ENCODE peak calls at places on chromosomes 11 and 22, in six cellular contexts. One of them, this sample, is unnamed.

GRCh38 chr11:105189586-105189985 is 50.0 kb upstream of the CARD18 start:
- DNase-seq in tibial nerve: no peak
- DNase-seq in upper lobe of left lung: peak
- DNase-seq in A549: no peak
- DNase-seq in sigmoid colon: no peak
- DNase-seq in SK-N-SH: no peak
- DNase-seq in this sample: no peak

GRCh38 chr11:16393335-16393734 is 37.0 kb upstream of the SOX6 start:
- DNase-seq in tibial nerve: no peak
- DNase-seq in upper lobe of left lung: no peak
- DNase-seq in A549: no peak
- DNase-seq in sigmoid colon: no peak
- DNase-seq in SK-N-SH: no peak
- DNase-seq in this sample: no peak

GRCh38 chr22:39965749-39966148 is 5.6 kb downstream of the TMA7B start:
- DNase-seq in tibial nerve: no peak
- DNase-seq in upper lobe of left lung: no peak
- DNase-seq in A549: no peak
- DNase-seq in sigmoid colon: no peak
- DNase-seq in SK-N-SH: no peak
- DNase-seq in this sample: no peak

GRCh38 chr22:25875461-25875860 is 133.5 kb downstream of the MYO18B start:
- DNase-seq in tibial nerve: no peak
- DNase-seq in upper lobe of left lung: no peak
- DNase-seq in A549: no peak
- DNase-seq in sigmoid colon: no peak
- DNase-seq in SK-N-SH: no peak
- DNase-seq in this sample: no peak

GRCh38 chr11:119237515-119237914 is 31.4 kb downstream of the CBL start:
- DNase-seq in tibial nerve: no peak
- DNase-seq in upper lobe of left lung: no peak
- DNase-seq in A549: no peak
- DNase-seq in sigmoid colon: no peak
- DNase-seq in SK-N-SH: no peak
- DNase-seq in this sample: no peak

GRCh38 chr22:32920032-32920628 is 118.6 kb downstream of the TIMP3 start:
- DNase-seq in tibial nerve: peak
- DNase-seq in upper lobe of left lung: no peak
- DNase-seq in A549: no peak
- DNase-seq in sigmoid colon: peak
- DNase-seq in SK-N-SH: peak
- DNase-seq in this sample: peak

GRCh38 chr11:129457321-129457720 is 81.7 kb downstream of the BARX2 start:
- DNase-seq in tibial nerve: no peak
- DNase-seq in upper lobe of left lung: peak
- DNase-seq in A549: no peak
- DNase-seq in sigmoid colon: no peak
- DNase-seq in SK-N-SH: no peak
- DNase-seq in this sample: no peak

GRCh38 chr11:115066111-115066660 is 387.9 kb downstream of the NXPE2 start:
- DNase-seq in tibial nerve: no peak
- DNase-seq in upper lobe of left lung: no peak
- DNase-seq in A549: no peak
- DNase-seq in sigmoid colon: no peak
- DNase-seq in SK-N-SH: no peak
- DNase-seq in this sample: no peak

GRCh38 chr22:39017596-39018365 is 3.1 kb upstream of the APOBEC3D start:
- DNase-seq in tibial nerve: no peak
- DNase-seq in upper lobe of left lung: no peak
- DNase-seq in A549: no peak
- DNase-seq in sigmoid colon: no peak
- DNase-seq in SK-N-SH: no peak
- DNase-seq in this sample: no peak

GRCh38 chr11:104705475-104706195 is 192.6 kb downstream of the CASP12 start:
- DNase-seq in tibial nerve: no peak
- DNase-seq in upper lobe of left lung: peak
- DNase-seq in A549: no peak
- DNase-seq in sigmoid colon: no peak
- DNase-seq in SK-N-SH: no peak
- DNase-seq in this sample: no peak

GRCh38 chr11:118175600-118176399 is 639 bp downstream of the SCN2B start:
- DNase-seq in tibial nerve: no peak
- DNase-seq in upper lobe of left lung: no peak
- DNase-seq in A549: no peak
- DNase-seq in sigmoid colon: no peak
- DNase-seq in SK-N-SH: no peak
- DNase-seq in this sample: no peak

GRCh38 chr22:27801616-27802388 is at the start of gene MN1:
- DNase-seq in tibial nerve: no peak
- DNase-seq in upper lobe of left lung: no peak
- DNase-seq in A549: peak
- DNase-seq in sigmoid colon: no peak
- DNase-seq in SK-N-SH: peak
- DNase-seq in this sample: peak

GRCh38 chr11:113234888-113235287 is 79.5 kb upstream of the TTC12 start:
- DNase-seq in tibial nerve: no peak
- DNase-seq in upper lobe of left lung: no peak
- DNase-seq in A549: no peak
- DNase-seq in sigmoid colon: no peak
- DNase-seq in SK-N-SH: no peak
- DNase-seq in this sample: no peak

GRCh38 chr22:39246217-39246616 is 1.4 kb upstream of the PDGFB start:
- DNase-seq in tibial nerve: no peak
- DNase-seq in upper lobe of left lung: no peak
- DNase-seq in A549: no peak
- DNase-seq in sigmoid colon: no peak
- DNase-seq in SK-N-SH: no peak
- DNase-seq in this sample: no peak

GRCh38 chr11:129374993-129375721 is 491 bp upstream of the BARX2 start:
- DNase-seq in tibial nerve: no peak
- DNase-seq in upper lobe of left lung: no peak
- DNase-seq in A549: peak
- DNase-seq in sigmoid colon: no peak
- DNase-seq in SK-N-SH: peak
- DNase-seq in this sample: no peak

GRCh38 chr11:44250421-44250820 is 59.5 kb downstream of the ALX4 start:
- DNase-seq in tibial nerve: no peak
- DNase-seq in upper lobe of left lung: no peak
- DNase-seq in A549: no peak
- DNase-seq in sigmoid colon: no peak
- DNase-seq in SK-N-SH: no peak
- DNase-seq in this sample: no peak

GRCh38 chr11:94678901-94679300 is 89.3 kb upstream of the AMOTL1 start:
- DNase-seq in tibial nerve: no peak
- DNase-seq in upper lobe of left lung: no peak
- DNase-seq in A549: no peak
- DNase-seq in sigmoid colon: no peak
- DNase-seq in SK-N-SH: no peak
- DNase-seq in this sample: no peak

DNA sequence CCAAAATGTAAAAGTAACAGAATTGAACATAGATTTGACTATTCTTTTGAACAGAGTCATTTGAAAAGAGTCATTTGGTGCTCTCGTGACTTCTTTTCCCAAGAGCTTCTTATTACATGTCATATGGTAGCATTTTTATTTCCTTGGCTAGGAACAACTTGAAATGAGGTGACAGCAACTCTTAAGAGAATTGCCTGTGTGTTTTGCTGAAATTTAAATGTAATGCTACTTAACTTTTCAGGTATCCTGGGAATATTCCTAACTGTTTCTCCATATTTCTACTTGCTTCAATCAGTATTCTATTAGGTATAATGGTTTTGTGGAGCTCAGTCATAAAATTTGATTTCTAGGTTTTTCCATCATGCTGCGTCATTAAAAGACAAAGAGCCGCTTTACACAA is 700.7 kb downstream of the LUZP2 start:
- DNase-seq in tibial nerve: no peak
- DNase-seq in upper lobe of left lung: no peak
- DNase-seq in A549: no peak
- DNase-seq in sigmoid colon: no peak
- DNase-seq in SK-N-SH: no peak
- DNase-seq in this sample: no peak
- TF ChIP-seq EP300 in tibial nerve: no peak
- TF ChIP-seq EP300 in upper lobe of left lung: no peak
- TF ChIP-seq EP300 in A549: no peak
- TF ChIP-seq EP300 in sigmoid colon: no peak
- TF ChIP-seq EP300 in SK-N-SH: no peak
- TF ChIP-seq EP300 in this sample: no peak

DNA sequence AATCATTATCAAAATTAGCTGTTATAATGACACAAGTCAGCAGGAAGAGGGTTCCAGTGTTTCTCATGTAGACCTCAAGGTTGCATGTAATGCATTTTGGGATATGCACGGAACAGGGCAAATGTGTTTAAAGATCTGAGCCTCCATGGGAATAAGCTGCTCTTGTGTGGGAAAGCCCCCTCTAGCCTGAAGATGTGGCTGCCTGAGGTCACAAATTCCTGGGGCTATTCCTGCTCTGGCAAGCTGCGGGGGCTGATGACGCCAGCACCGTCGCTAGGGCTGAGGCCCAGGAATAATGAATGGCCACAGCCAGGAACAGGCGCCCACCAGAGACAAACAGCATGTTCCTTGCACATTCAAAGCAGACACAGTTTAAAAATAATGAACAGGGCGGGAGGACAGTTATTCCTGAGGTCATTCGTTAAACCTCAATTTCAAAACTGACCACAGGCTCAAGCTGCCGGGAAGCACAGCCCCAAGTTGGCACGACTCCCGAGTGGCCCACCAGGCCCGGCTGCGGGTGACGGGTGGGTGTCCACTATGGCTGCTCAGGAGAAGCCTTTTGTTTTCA is 11.7 kb downstream of the OSBPL5 start:
- DNase-seq in tibial nerve: peak
- DNase-seq in upper lobe of left lung: peak
- DNase-seq in A549: no peak
- DNase-seq in sigmoid colon: peak
- DNase-seq in SK-N-SH: no peak
- DNase-seq in this sample: peak
- TF ChIP-seq EP300 in tibial nerve: peak
- TF ChIP-seq EP300 in upper lobe of left lung: no peak
- TF ChIP-seq EP300 in A549: no peak
- TF ChIP-seq EP300 in sigmoid colon: no peak
- TF ChIP-seq EP300 in SK-N-SH: no peak
- TF ChIP-seq EP300 in this sample: peak

DNA sequence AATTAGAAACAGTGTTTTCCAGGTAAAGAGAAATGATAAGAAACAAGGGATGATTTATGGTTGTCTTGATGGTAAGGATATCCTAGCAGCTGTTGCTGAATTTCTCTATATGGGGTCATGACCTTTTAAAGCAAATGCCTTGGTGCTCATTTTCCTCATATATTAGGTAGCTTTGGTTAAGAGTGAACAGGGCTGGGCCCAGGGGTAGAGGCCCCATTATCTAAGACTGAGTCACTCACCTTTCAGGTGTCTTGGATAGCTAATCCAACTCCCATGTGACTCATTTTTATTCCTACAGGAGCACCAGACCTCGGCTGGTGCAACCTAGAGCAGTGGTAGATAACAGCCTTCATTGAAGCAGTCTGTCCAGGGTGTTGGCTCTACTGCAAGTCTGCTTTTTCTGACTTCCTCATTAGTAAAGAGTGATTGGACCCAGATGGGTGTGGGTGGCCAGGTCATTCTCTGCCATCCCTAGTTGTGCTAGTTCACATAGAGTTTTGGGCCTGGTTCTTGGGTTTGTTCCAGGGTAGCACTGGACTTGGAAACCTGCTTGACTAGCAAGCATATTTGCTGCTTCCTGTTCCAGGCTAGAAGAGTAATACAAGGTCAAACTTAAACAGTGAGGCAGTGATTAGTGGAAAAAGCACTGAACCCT is 37.4 kb downstream of the CTNND1 start:
- DNase-seq in tibial nerve: no peak
- DNase-seq in upper lobe of left lung: peak
- DNase-seq in A549: no peak
- DNase-seq in sigmoid colon: no peak
- DNase-seq in SK-N-SH: no peak
- DNase-seq in this sample: peak
- TF ChIP-seq EP300 in tibial nerve: no peak
- TF ChIP-seq EP300 in upper lobe of left lung: no peak
- TF ChIP-seq EP300 in A549: no peak
- TF ChIP-seq EP300 in sigmoid colon: no peak
- TF ChIP-seq EP300 in SK-N-SH: no peak
- TF ChIP-seq EP300 in this sample: no peak

GRCh38 chr11:83639995-83640758 is 354.0 kb upstream of the CCDC90B start:
- DNase-seq in tibial nerve: no peak
- DNase-seq in upper lobe of left lung: no peak
- DNase-seq in A549: no peak
- DNase-seq in sigmoid colon: no peak
- DNase-seq in SK-N-SH: no peak
- DNase-seq in this sample: no peak
- TF ChIP-seq EP300 in tibial nerve: no peak
- TF ChIP-seq EP300 in upper lobe of left lung: no peak
- TF ChIP-seq EP300 in A549: no peak
- TF ChIP-seq EP300 in sigmoid colon: no peak
- TF ChIP-seq EP300 in SK-N-SH: no peak
- TF ChIP-seq EP300 in this sample: no peak

DNA sequence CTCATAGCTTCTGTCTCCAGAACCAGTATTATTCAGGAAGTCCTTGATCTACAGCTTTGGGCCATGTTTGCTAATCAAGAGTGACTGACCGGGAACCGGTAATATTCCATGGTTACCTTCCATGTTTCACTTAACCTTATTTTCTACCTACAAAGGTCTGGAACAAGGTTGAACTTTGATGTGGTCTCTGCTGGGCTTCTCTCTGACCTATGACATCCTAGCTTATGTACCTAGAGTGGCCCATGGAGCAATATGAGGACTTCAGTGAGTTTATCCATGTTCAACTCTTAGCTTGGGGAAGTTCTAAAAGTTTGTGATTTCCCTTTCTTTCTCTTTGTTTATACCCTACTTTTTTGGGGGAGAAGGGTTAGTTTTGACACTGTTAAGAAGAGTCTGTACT is 33.2 kb downstream of the CCDC90B start:
- DNase-seq in tibial nerve: no peak
- DNase-seq in upper lobe of left lung: no peak
- DNase-seq in A549: no peak
- DNase-seq in sigmoid colon: no peak
- DNase-seq in SK-N-SH: no peak
- DNase-seq in this sample: no peak
- TF ChIP-seq EP300 in tibial nerve: no peak
- TF ChIP-seq EP300 in upper lobe of left lung: no peak
- TF ChIP-seq EP300 in A549: no peak
- TF ChIP-seq EP300 in sigmoid colon: no peak
- TF ChIP-seq EP300 in SK-N-SH: no peak
- TF ChIP-seq EP300 in this sample: no peak

GRCh38 chr11:38791346-38791961 is 2193.4 kb upstream of the RAG2 start:
- DNase-seq in tibial nerve: no peak
- DNase-seq in upper lobe of left lung: no peak
- DNase-seq in A549: peak
- DNase-seq in sigmoid colon: no peak
- DNase-seq in SK-N-SH: peak
- DNase-seq in this sample: no peak
- TF ChIP-seq EP300 in tibial nerve: no peak
- TF ChIP-seq EP300 in upper lobe of left lung: no peak
- TF ChIP-seq EP300 in A549: no peak
- TF ChIP-seq EP300 in sigmoid colon: no peak
- TF ChIP-seq EP300 in SK-N-SH: no peak
- TF ChIP-seq EP300 in this sample: no peak

This sample was measured in ovary.